ENCODE peak calls at places on chromosomes 1 and 21, in four cellular contexts. K is skeletal muscle cell, W is ovary, U is transverse colon. O is an unnamed sample.

GRCh38 chr21:42003051-42003461 is 7.1 kb downstream of the ZBTB21 start:
- DNase-seq in K (peak), U (no peak), W (no peak), O (no peak)

GRCh38 chr1:100038401-100039306 is 68.9 kb downstream of the SLC35A3 start:
- DNase-seq in U (peak), K (peak), W (peak), O (peak)

GRCh38 chr1:206579747-206580437 is 32.4 kb downstream of the EIF2D start:
- DNase-seq in W (no peak), U (peak), K (no peak), O (no peak)

GRCh38 chr1:19254416-19254815 is 2.8 kb downstream of the MRTO4 start:
- DNase-seq in K (no peak), U (no peak), W (no peak), O (no peak)

GRCh38 chr1:111191496-111191895 is 8.9 kb downstream of the DENND2D start:
- DNase-seq in W (no peak), K (peak), U (no peak), O (peak)

GRCh38 chr21:36700295-36700960 is 1.5 kb downstream of the SIM2 start:
- DNase-seq in W (no peak), K (no peak), U (no peak), O (no peak)

GRCh38 chr21:16775056-16775455 is 737.8 kb upstream of the CXADR start:
- DNase-seq in U (no peak), W (no peak), K (no peak), O (no peak)

GRCh38 chr21:44000360-44000759 is 11.7 kb upstream of the TRAPPC10 start:
- DNase-seq in U (no peak), K (no peak), W (no peak), O (no peak)

GRCh38 chr1:41731631-41732030 is 187.1 kb downstream of the HIVEP3 start:
- DNase-seq in K (no peak), W (no peak), U (no peak), O (peak)

GRCh38 chr1:69743146-69743545 is 175.4 kb downstream of the LRRC7 start:
- DNase-seq in U (no peak), W (no peak), K (no peak), O (no peak)

O was measured in choroid plexus epithelial cell.